ENCODE peak calls at places on chromosomes 2 and 18, in eight cellular contexts. T is neuronal stem cell; F is activated T-helper 1 cell treated with anti-CD3 and anti-CD28 coated beads, Interleukin-2, amount 50 U/mL, for 16 hours; W is activated CD4-positive, alpha-beta T cell treated with anti-CD3 and anti-CD28 coated beads for 36 hours; I is fibroblast of the aortic adventitia; J is heart right ventricle; C is endodermal cell; M is fibroblast of gingiva. D is an unnamed sample.

GRCh38 chr2:119025762-119026351 is 83.9 kb downstream of the MARCO start:
- DNase-seq in I (no peak), T (no peak), F (no peak), J (no peak), C (peak; percentile 58), W (no peak), M (no peak), D (no peak)

GRCh38 chr18:10051877-10052631 is 138.2 kb downstream of the VAPA start:
- DNase-seq in W (no peak), C (no peak), T (no peak), J (no peak), I (peak; percentile 99), M (peak; percentile 96), F (no peak), D (no peak)

GRCh38 chr2:168336786-168337388 is 89.5 kb upstream of the STK39 start:
- DNase-seq in W (peak; percentile 77), I (no peak), C (peak; percentile 88), F (peak; percentile 25), T (no peak), M (no peak), J (peak; percentile 17), D (peak; percentile 93)

GRCh38 chr18:79791141-79791972 is 6.4 kb upstream of the KCNG2 start:
- DNase-seq in T (no peak), M (peak; percentile 99), W (no peak), C (no peak), I (peak; percentile 98), F (no peak), J (no peak), D (no peak)

GRCh38 chr2:64168231-64168630 is 24.0 kb upstream of the PELI1 start:
- DNase-seq in J (no peak), F (no peak), I (no peak), M (no peak), C (no peak), W (no peak), T (no peak), D (no peak)

GRCh38 chr2:26675651-26676255 is 16.8 kb upstream of the KCNK3 start:
- DNase-seq in J (no peak), M (no peak), I (no peak), C (peak; percentile 40), F (no peak), T (no peak), W (no peak), D (no peak)

GRCh38 chr2:108594132-108594981 is 60.1 kb downstream of the LIMS1 start:
- DNase-seq in I (peak; percentile 88), C (no peak), M (peak; percentile 63), F (no peak), T (peak; percentile 44), J (no peak), W (peak; percentile 25), D (peak; percentile 82)

GRCh38 chr18:77012751-77013550 is 119.6 kb downstream of the MBP start:
- DNase-seq in I (no peak), M (no peak), C (no peak), T (no peak), F (no peak), J (no peak), W (no peak), D (no peak)

GRCh38 chr2:196183528-196184231 is 12.3 kb upstream of the STK17B start:
- DNase-seq in F (no peak), C (no peak), I (no peak), T (no peak), W (no peak), M (no peak), J (no peak), D (no peak)

GRCh38 chr2:11128258-11128951 is 26.9 kb upstream of the SLC66A3 start:
- DNase-seq in M (peak; percentile 16), F (no peak), C (peak; percentile 35), T (no peak), W (no peak), I (peak; percentile 45), J (no peak), D (no peak)

GRCh38 chr2:158926478-158926948 is 41.9 kb upstream of the TANC1 start:
- DNase-seq in M (peak; percentile 34), T (no peak), W (no peak), J (no peak), C (no peak), F (no peak), I (peak; percentile 76), D (no peak)

GRCh38 chr2:197033222-197033621 is 106.7 kb upstream of the PGAP1 start:
- DNase-seq in I (no peak), F (no peak), C (no peak), M (no peak), T (no peak), J (no peak), W (no peak), D (no peak)

GRCh38 chr2:140873915-140874531 is 1256.8 kb downstream of the LRP1B start:
- DNase-seq in J (no peak), I (no peak), F (no peak), T (no peak), M (no peak), W (no peak), C (no peak), D (peak; percentile 40)

GRCh38 chr2:24818721-24819167 is 25.5 kb downstream of the CENPO start:
- DNase-seq in M (no peak), C (peak; percentile 46), I (peak; percentile 48), F (no peak), W (no peak), J (no peak), T (no peak), D (no peak)

GRCh38 chr2:239827511-239827865 is 197.7 kb downstream of the NDUFA10 start:
- DNase-seq in F (no peak), C (no peak), T (no peak), W (no peak), I (no peak), M (no peak), J (no peak), D (no peak)

GRCh38 chr2:164151518-164151917 is 415.7 kb upstream of the FIGN start:
- DNase-seq in W (no peak), M (peak; percentile 43), I (peak; percentile 49), J (no peak), T (no peak), C (no peak), F (no peak), D (no peak)

GRCh38 chr2:156350374-156351142 is 18.0 kb upstream of the NR4A2 start:
- DNase-seq in F (no peak), M (no peak), C (no peak), T (no peak), W (no peak), J (no peak), I (no peak), D (no peak)

GRCh38 chr2:18536100-18536499 is 24.4 kb downstream of the RDH14 start:
- DNase-seq in J (no peak), I (no peak), T (no peak), W (no peak), F (no peak), M (no peak), C (no peak), D (no peak)

GRCh38 chr2:224158831-224159230 is 119.7 kb upstream of the SERPINE2 start:
- DNase-seq in T (no peak), I (no peak), M (no peak), W (no peak), J (no peak), F (no peak), C (peak; percentile 51), D (peak; percentile 85)

GRCh38 chr2:203975912-203976311 is 39.3 kb downstream of the ICOS start:
- DNase-seq in W (no peak), T (no peak), I (no peak), F (no peak), M (no peak), C (no peak), J (no peak), D (no peak)

GRCh38 chr2:98334439-98335078 is 11.7 kb upstream of the CNGA3 start:
- DNase-seq in T (no peak), M (peak; percentile 85), W (no peak), I (peak; percentile 84), J (no peak), F (no peak), C (peak; percentile 63), D (peak; percentile 65)

GRCh38 chr18:43719264-43719795 is 442.0 kb upstream of the SYT4 start:
- DNase-seq in W (no peak), T (no peak), J (no peak), I (no peak), M (no peak), C (peak; percentile 73), F (no peak), D (peak; percentile 77)